ENCODE peak calls at places on chromosomes 2 and 18, in seven cellular contexts. C is K562, X is GM12891, I is HepG2, J is H1, G is GM12878, M is GM12892. S is an unnamed sample.

GRCh38 chr2:233210843-233211600 is 40.5 kb upstream of the ATG16L1 start:
- DNase-seq in X (no peak), I (no peak), J (no peak), M (no peak), G (no peak), C (no peak), S (no peak)

GRCh38 chr2:200787351-200788128 is 24.2 kb upstream of the BZW1 start:
- DNase-seq in G (no peak), C (no peak), I (no peak), M (no peak), J (no peak), X (no peak), S (no peak)

GRCh38 chr2:183255406-183255805 is 131.2 kb downstream of the NUP35 start:
- DNase-seq in I (no peak), C (no peak), G (no peak), X (no peak), M (no peak), J (no peak), S (no peak)

GRCh38 chr2:70641263-70641784 is 87.7 kb upstream of the TGFA start:
- DNase-seq in G (no peak), J (no peak), C (no peak), M (no peak), X (no peak), I (no peak), S (no peak)

GRCh38 chr2:64535024-64535423 is 10.9 kb downstream of the AFTPH start:
- DNase-seq in I (no peak), J (no peak), G (no peak), M (no peak), C (no peak), X (no peak), S (no peak)

GRCh38 chr2:26653207-26654060 is 12.3 kb upstream of the CIB4 start:
- DNase-seq in X (no peak), M (no peak), G (no peak), J (no peak), I (no peak), C (no peak), S (no peak)

GRCh38 chr18:9434240-9434701 is 41.0 kb upstream of the RALBP1 start:
- DNase-seq in I (no peak), M (no peak), J (no peak), G (no peak), X (peak; percentile 39), C (no peak), S (no peak)

GRCh38 chr18:44779893-44780292 is 99.2 kb downstream of the SETBP1 start:
- DNase-seq in M (no peak), G (no peak), I (no peak), J (no peak), X (no peak), C (no peak), S (no peak)

GRCh38 chr2:47725808-47726207 is 57.1 kb upstream of the MSH6 start:
- DNase-seq in G (no peak), C (no peak), I (no peak), X (no peak), J (no peak), M (no peak), S (no peak)

GRCh38 chr2:141468746-141469145 is 662.1 kb downstream of the LRP1B start:
- DNase-seq in C (no peak), I (no peak), G (no peak), X (no peak), M (no peak), J (no peak), S (no peak)

GRCh38 chr2:181576431-181576830 is 80.5 kb downstream of the CERKL start:
- DNase-seq in J (no peak), I (no peak), M (no peak), C (no peak), G (no peak), X (no peak), S (no peak)

GRCh38 chr2:20496477-20496876 is 49.6 kb downstream of the RHOB start:
- DNase-seq in C (no peak), G (no peak), X (no peak), M (no peak), I (no peak), J (no peak), S (no peak)

GRCh38 chr2:121873870-121874269 is 118.4 kb downstream of the TSN start:
- DNase-seq in M (no peak), C (no peak), X (no peak), J (no peak), G (no peak), I (no peak), S (no peak)

GRCh38 chr2:43131051-43131889 is 95.1 kb downstream of the ZFP36L2 start:
- DNase-seq in I (peak; percentile 80), C (peak; percentile 77), G (no peak), M (no peak), X (no peak), J (no peak), S (peak; percentile 73)

GRCh38 chr2:127658641-127659407 is 12.9 kb downstream of the GPR17 start:
- DNase-seq in C (no peak), J (no peak), X (no peak), G (no peak), M (no peak), I (no peak), S (no peak)

GRCh38 chr2:73174941-73175662 is 27.3 kb upstream of the NOTO start:
- DNase-seq in G (no peak), I (no peak), M (no peak), J (no peak), X (no peak), C (no peak), S (no peak)

GRCh38 chr2:7945080-7945479 is 736.8 kb upstream of the ID2 start:
- DNase-seq in M (no peak), G (no peak), I (no peak), X (no peak), C (no peak), J (no peak), S (no peak)

GRCh38 chr2:226794751-226795171 is 4.9 kb downstream of the IRS1 start:
- DNase-seq in I (no peak), G (no peak), M (no peak), C (no peak), J (no peak), X (no peak), S (peak; percentile 24)

GRCh38 chr2:237682901-237683670 is 55.7 kb downstream of the LRRFIP1 start:
- DNase-seq in G (no peak), X (no peak), M (no peak), C (no peak), I (peak; percentile 46), J (no peak), S (no peak)

GRCh38 chr2:101038455-101039255 is 36.6 kb downstream of the RPL31 start:
- DNase-seq in M (no peak), X (no peak), C (peak; percentile 36), I (peak; percentile 45), J (no peak), G (no peak), S (no peak)

GRCh38 chr2:98037666-98038339 is 42.1 kb upstream of the TMEM131 start:
- DNase-seq in M (no peak), C (no peak), X (no peak), J (no peak), I (no peak), G (no peak), S (no peak)

GRCh38 chr2:163768881-163769681 is 33.3 kb upstream of the FIGN start:
- DNase-seq in I (no peak), M (no peak), J (no peak), G (no peak), C (no peak), X (no peak), S (no peak)

GRCh38 chr2:9378433-9379371 is 44.6 kb downstream of the ITGB1BP1 start:
- DNase-seq in M (no peak), X (no peak), G (no peak), I (no peak), C (no peak), J (no peak), S (no peak)

GRCh38 chr2:209472871-209473270 is 49.0 kb downstream of the MAP2 start:
- DNase-seq in J (no peak), G (no peak), M (no peak), X (no peak), C (no peak), I (no peak), S (no peak)

DNA sequence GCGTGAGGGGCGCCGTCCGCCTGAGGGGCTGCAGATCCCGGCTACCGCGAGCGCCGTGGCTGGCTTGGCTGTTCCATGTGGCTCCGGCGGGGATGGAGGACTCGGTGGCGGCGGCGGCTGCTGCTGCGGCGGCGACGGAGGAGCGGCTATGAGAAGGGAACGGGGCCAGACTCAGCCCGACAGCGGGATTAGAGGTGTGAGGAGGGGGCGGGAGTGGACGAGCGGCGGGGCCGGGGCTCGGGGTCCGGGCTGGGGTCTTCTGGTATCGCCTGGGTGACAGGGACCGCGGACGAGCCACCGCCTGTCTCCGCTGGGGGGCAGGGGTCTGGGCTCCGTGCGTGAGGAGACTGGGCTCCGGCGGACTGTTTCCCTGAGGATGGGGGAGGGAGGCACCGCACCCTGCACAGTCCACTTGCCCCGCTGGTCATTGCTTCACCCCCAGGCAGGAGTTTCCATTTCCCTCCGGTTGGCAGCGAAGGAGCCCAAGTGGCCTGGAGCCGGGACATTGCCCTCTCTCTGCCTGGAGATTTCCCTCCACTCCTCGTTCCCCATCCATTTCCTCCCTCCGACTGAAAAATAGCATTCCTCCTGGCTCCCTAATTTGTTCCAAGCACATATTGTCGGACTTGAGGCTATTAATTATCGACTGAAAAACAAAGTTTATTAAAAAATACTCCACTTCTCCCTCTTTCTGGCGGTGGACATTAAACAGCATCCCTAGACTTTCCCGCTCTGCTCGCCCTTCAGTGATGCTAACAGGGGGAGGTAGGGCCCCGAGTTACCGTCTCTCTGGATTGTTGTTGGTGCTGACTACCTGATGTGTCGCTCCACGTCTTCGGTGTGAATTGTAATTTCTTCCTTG is 577 bp downstream of the EHBP1 start:
- DNase-seq in G (no peak), X (peak; percentile 39), I (peak; percentile 71), M (peak; percentile 30), C (peak; percentile 74), J (no peak), S (peak; percentile 78)
- TF ChIP-seq POLR2AphosphoS5 in G (no peak), X (no peak), I (peak; percentile 44), M (no peak), C (peak; percentile 9), J (no peak), S (no peak)

GRCh38 chr2:215535726-215536125 is 99.9 kb upstream of the FN1 start:
- DNase-seq in I (peak; percentile 48), M (no peak), G (no peak), C (no peak), J (no peak), X (no peak), S (no peak)
- TF ChIP-seq TAF1 in I (no peak), M (no peak), G (no peak), C (no peak), J (no peak), X (no peak), S (no peak)

DNA sequence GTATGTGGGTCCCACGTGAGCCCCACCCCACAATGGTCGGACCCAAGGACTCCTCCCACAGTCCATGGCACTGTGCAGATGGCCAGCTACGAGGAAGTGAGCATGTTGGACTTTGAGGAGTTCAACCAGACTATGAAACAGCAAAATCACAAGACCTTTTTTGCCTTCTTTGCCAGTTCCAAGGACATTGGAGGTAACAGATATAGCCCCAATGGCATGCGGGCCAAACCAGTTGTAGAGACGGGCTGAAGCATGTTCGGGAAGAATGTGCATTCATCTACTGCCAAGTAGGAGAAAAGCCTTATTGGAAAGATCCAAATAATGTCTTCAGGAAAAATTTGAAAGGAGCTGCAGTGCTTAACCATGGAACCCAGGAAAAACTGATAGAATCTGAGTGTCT is 12.6 kb downstream of the DNER start:
- DNase-seq in C (no peak), J (no peak), I (no peak), M (no peak), X (no peak), G (no peak), S (no peak)
- TF ChIP-seq POLR2AphosphoS5 in C (no peak), J (no peak), I (no peak), M (no peak), X (no peak), G (no peak), S (no peak)

GRCh38 chr2:198712485-198712884 is 745.3 kb downstream of the SATB2 start:
- DNase-seq in X (no peak), C (no peak), M (no peak), J (no peak), I (no peak), G (no peak), S (no peak)
- TF ChIP-seq TAF1 in X (no peak), C (no peak), M (no peak), J (no peak), I (no peak), G (no peak), S (no peak)